ENCODE peak calls at places on chromosomes 5 and 9, in seven cellular contexts. U is H1, I is tibial nerve, B is transverse colon, C is esophagus squamous epithelium, P is IMR-90, R is endothelial cell of umbilical vein. V is an unnamed sample.
A peak's percentile ranks its signal among the peaks of the same experiment; 100 is the strongest.

GRCh38 chr9:95954940-95955339 is 79.4 kb downstream of the ERCC6L2 start:
- DNase-seq in U (no peak), I (no peak), B (no peak), C (no peak), P (no peak), R (no peak), V (no peak)

GRCh38 chr5:118354806-118355205 is 633.5 kb downstream of the DTWD2 start:
- DNase-seq in U (no peak), I (no peak), B (no peak), C (no peak), P (no peak), R (no peak), V (no peak)

GRCh38 chr9:13128266-13128825 is 151.1 kb downstream of the MPDZ start:
- DNase-seq in U (no peak), I (no peak), B (no peak), C (no peak), P (no peak), R (no peak), V (no peak)

GRCh38 chr9:33273266-33273971 is 8.6 kb downstream of the CHMP5 start:
- DNase-seq in U (no peak), I (no peak), B (no peak), C (no peak), P (peak; percentile 59), R (no peak), V (no peak)

GRCh38 chr5:169029087-169029486 is 271.9 kb downstream of the SLIT3 start:
- DNase-seq in U (no peak), I (no peak), B (no peak), C (no peak), P (no peak), R (no peak), V (no peak)

GRCh38 chr9:126420643-126421564 is 94.3 kb downstream of the MVB12B start:
- DNase-seq in U (no peak), I (no peak), B (no peak), C (no peak), P (peak; percentile 58), R (no peak), V (no peak)

GRCh38 chr5:76404694-76405306 is 1.7 kb downstream of the IQGAP2 start:
- DNase-seq in U (no peak), I (no peak), B (no peak), C (no peak), P (no peak), R (no peak), V (no peak)

GRCh38 chr9:22238809-22239684 is 207.6 kb upstream of the DMRTA1 start:
- DNase-seq in U (no peak), I (no peak), B (no peak), C (no peak), P (peak; percentile 63), R (peak; percentile 65), V (no peak)

GRCh38 chr5:65871182-65871581 is 55.2 kb upstream of the ERBIN start:
- DNase-seq in U (no peak), I (no peak), B (no peak), C (no peak), P (peak; percentile 54), R (no peak), V (no peak)

GRCh38 chr5:136174021-136174659 is 18.8 kb downstream of the SMIM32 start:
- DNase-seq in U (no peak), I (no peak), B (no peak), C (no peak), P (peak; percentile 75), R (peak; percentile 57), V (no peak)

GRCh38 chr5:92836861-92837755 is 743.9 kb downstream of the NR2F1-AS1 start:
- DNase-seq in U (no peak), I (no peak), B (no peak), C (no peak), P (peak; percentile 81), R (no peak), V (no peak)

GRCh38 chr5:96751203-96752169 is 56.3 kb downstream of the ERAP1 start:
- DNase-seq in U (no peak), I (no peak), B (no peak), C (no peak), P (no peak), R (no peak), V (no peak)

GRCh38 chr5:39501403-39501802 is 76.6 kb upstream of the DAB2 start:
- DNase-seq in U (no peak), I (peak; percentile 54), B (no peak), C (no peak), P (peak; percentile 90), R (peak; percentile 83), V (peak; percentile 29)

GRCh38 chr9:86926130-86926529 is 21.2 kb downstream of the GAS1 start:
- DNase-seq in U (no peak), I (no peak), B (no peak), C (no peak), P (peak; percentile 8), R (no peak), V (no peak)

GRCh38 chr9:13295556-13295955 is 16.1 kb upstream of the MPDZ start:
- DNase-seq in U (no peak), I (no peak), B (no peak), C (no peak), P (no peak), R (no peak), V (no peak)

GRCh38 chr5:3127423-3127911 is 376.0 kb upstream of the IRX2 start:
- DNase-seq in U (no peak), I (no peak), B (no peak), C (no peak), P (no peak), R (no peak), V (no peak)

GRCh38 chr5:130286971-130287370 is 382.7 kb downstream of the CHSY3 start:
- DNase-seq in U (no peak), I (no peak), B (no peak), C (no peak), P (no peak), R (no peak), V (no peak)

GRCh38 chr5:100827481-100827889 is 75.6 kb downstream of the ST8SIA4 start:
- DNase-seq in U (no peak), I (no peak), B (peak; percentile 25), C (no peak), P (no peak), R (peak; percentile 51), V (no peak)

GRCh38 chr9:13033959-13034695 is 245.4 kb downstream of the MPDZ start:
- DNase-seq in U (peak; percentile 84), I (peak; percentile 67), B (peak; percentile 48), C (no peak), P (peak; percentile 54), R (peak; percentile 75), V (peak; percentile 43)

GRCh38 chr5:106875591-106876297 is 795.0 kb downstream of the EFNA5 start:
- DNase-seq in U (peak; percentile 76), I (peak; percentile 29), B (no peak), C (no peak), P (peak; percentile 36), R (no peak), V (no peak)

GRCh38 chr5:40410231-40410861 is 269.4 kb upstream of the PTGER4 start:
- DNase-seq in U (no peak), I (no peak), B (no peak), C (no peak), P (peak; percentile 49), R (peak; percentile 97), V (no peak)

GRCh38 chr5:139816566-139816965 is 21.0 kb downstream of the PSD2 start:
- DNase-seq in U (no peak), I (no peak), B (no peak), C (no peak), P (no peak), R (no peak), V (no peak)

GRCh38 chr9:81313877-81314276 is 375.5 kb downstream of the TLE1 start:
- DNase-seq in U (no peak), I (no peak), B (no peak), C (no peak), P (no peak), R (no peak), V (no peak)
- H3K4me1 ChIP-seq in U (no peaks in the 10 kb centered on the region), I (no peaks in the 10 kb centered on the region), B (no peaks in the 10 kb centered on the region), C (no peaks in the 10 kb centered on the region), P (peaks cover 3% of the 10 kb centered on the region), R (no peaks in the 10 kb centered on the region), V (no peaks in the 10 kb centered on the region)

GRCh38 chr5:104734046-104734445 is 1171.5 kb upstream of the NUDT12 start:
- DNase-seq in U (no peak), I (no peak), B (no peak), C (no peak), P (no peak), R (no peak), V (no peak)
- TF ChIP-seq CTCF in U (peak; percentile 36), I (no peak), B (no peak), C (no peak), P (no peak), R (no peak), V (no peak)

GRCh38 chr5:108729306-108729645 is 18.4 kb upstream of the FER start:
- DNase-seq in U (no peak), I (no peak), B (no peak), C (no peak), P (no peak), R (no peak), V (no peak)

GRCh38 chr5:108728566-108729305 is 19.0 kb upstream of the FER start:
- DNase-seq in U (no peak), I (no peak), B (no peak), C (no peak), P (no peak), R (peak; percentile 12), V (no peak)

GRCh38 chr5:108726446-108727091 is 21.1 kb upstream of the FER start:
- DNase-seq in U (no peak), I (no peak), B (no peak), C (no peak), P (peak; percentile 29), R (no peak), V (no peak)

GRCh38 chr5:108727154-108727638 is 20.5 kb upstream of the FER start:
- DNase-seq in U (peak; percentile 47), I (peak; percentile 20), B (peak; percentile 52), C (no peak), P (peak; percentile 24), R (no peak), V (peak; percentile 17)

DNA sequence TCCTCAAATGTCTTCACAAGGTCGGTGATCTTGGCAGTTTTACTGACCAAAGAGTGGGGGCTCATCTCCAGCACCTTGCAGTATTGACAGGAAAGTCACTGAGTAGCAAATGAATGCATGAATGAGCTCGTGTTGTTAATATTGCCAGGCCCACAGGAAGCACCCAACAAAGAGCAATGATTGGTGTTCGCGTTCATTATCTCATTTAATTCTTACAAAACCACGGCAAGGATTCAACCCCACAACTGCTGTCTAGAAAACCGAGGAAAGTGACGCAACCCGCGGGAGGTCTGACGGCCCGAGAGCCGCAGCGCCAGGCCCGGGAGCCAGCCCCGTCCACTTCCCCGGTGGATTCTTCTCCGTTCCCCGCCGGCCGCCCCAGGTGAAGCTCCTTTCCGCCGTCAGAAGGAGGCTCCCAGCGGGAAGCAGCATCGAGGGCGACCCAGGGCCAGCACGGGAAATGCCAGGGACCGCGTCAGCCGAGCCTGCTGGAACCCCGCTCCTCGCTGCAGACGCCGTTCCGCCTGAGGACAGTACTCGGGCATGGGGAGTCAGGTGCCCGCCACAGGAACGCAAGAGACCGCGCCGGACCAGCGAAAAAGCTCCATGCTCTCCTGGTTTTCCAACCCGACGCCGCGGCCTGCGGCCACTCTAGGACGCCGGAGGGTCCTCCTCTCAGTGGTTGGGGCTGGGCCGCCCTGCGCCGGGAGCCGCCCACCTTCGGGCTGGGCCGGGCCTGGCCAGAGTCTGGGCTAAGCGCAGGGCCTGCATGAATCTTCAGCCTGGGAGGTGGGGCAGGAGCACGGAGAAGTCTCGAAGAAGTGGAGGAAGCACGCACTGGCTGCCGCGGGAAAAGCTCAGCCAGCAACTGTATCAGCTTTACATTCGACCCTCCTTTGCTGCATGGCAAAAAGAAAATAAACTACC is 19.8 kb upstream of the FER start:
- DNase-seq in U (peak; percentile 93), I (peak; percentile 83), B (peak; percentile 93), C (peak; percentile 27), P (peak; percentile 89), R (peak; percentile 92), V (peak; percentile 92)
- TF ChIP-seq POLR2A in U (peak; percentile 94), I (peak; percentile 78), B (peak; percentile 90), C (peak; percentile 80), P (peak; percentile 59), R (peak; percentile 92), V (peak; percentile 70)

GRCh38 chr9:94921656-94922055 is 195.2 kb downstream of the AOPEP start:
- DNase-seq in U (no peak), I (no peak), B (no peak), C (no peak), P (no peak), R (no peak), V (no peak)
- H3K4me1 ChIP-seq in U (peaks cover 11% of the 10 kb centered on the region), I (peaks cover 67% of the 10 kb centered on the region), B (peaks cover 50% of the 10 kb centered on the region), C (peaks cover 71% of the 10 kb centered on the region), P (peaks cover 32% of the 10 kb centered on the region), R (peaks cover 18% of the 10 kb centered on the region), V (peaks cover 27% of the 10 kb centered on the region)